ENCODE peak calls at places on chromosome 17, in six cellular contexts. K is tibial artery, L is stomach, F is spleen, R is fibroblast of villous mesenchyme, I is AG04450. W is an unnamed sample.

GRCh38 chr17:71900830-71901229 is 220.0 kb upstream of the SOX9 start:
- DNase-seq in K (no peak), L (no peak), F (no peak), R (no peak), I (no peak), W (no peak)

GRCh38 chr17:40647549-40648325 is at the start of gene SMARCE1:
- DNase-seq in K (peak; percentile 78), L (peak; percentile 65), F (peak; percentile 93), R (peak; percentile 83), I (peak; percentile 24), W (peak; percentile 78)

GRCh38 chr17:41492771-41493170 is 3.1 kb upstream of the KRT36 start:
- DNase-seq in K (no peak), L (no peak), F (no peak), R (peak; percentile 40), I (no peak), W (no peak)

GRCh38 chr17:39486242-39486641 is 25.0 kb downstream of the CDK12 start:
- DNase-seq in K (peak; percentile 67), L (peak; percentile 8), F (no peak), R (peak; percentile 30), I (no peak), W (no peak)

GRCh38 chr17:73657473-73658116 is 13.3 kb upstream of the SDK2 start:
- DNase-seq in K (no peak), L (peak; percentile 65), F (no peak), R (peak; percentile 24), I (no peak), W (peak; percentile 81)

GRCh38 chr17:73346763-73347162 is 35.0 kb upstream of the CDC42EP4 start:
- DNase-seq in K (no peak), L (no peak), F (no peak), R (no peak), I (no peak), W (no peak)

GRCh38 chr17:973053-973452 is 6.5 kb downstream of the NXN start:
- DNase-seq in K (no peak), L (no peak), F (no peak), R (no peak), I (no peak), W (no peak)

GRCh38 chr17:33904438-33904837 is 350.6 kb upstream of the CCL2 start:
- DNase-seq in K (no peak), L (no peak), F (no peak), R (no peak), I (no peak), W (no peak)

GRCh38 chr17:7803981-7804380 is 30.0 kb upstream of the KDM6B start:
- DNase-seq in K (no peak), L (peak; percentile 38), F (peak; percentile 38), R (no peak), I (no peak), W (no peak)

GRCh38 chr17:13601776-13602551 is at the start of gene HS3ST3A1:
- DNase-seq in K (no peak), L (no peak), F (peak; percentile 78), R (peak; percentile 89), I (peak; percentile 65), W (peak; percentile 68)

GRCh38 chr17:32801193-32801592 is 75.7 kb downstream of the MYO1D start:
- DNase-seq in K (no peak), L (no peak), F (no peak), R (no peak), I (no peak), W (no peak)

GRCh38 chr17:1562178-1562643 is 381 bp downstream of the PITPNA start:
- DNase-seq in K (no peak), L (peak; percentile 50), F (peak; percentile 93), R (peak; percentile 46), I (no peak), W (peak; percentile 67)

GRCh38 chr17:66829386-66829864 is 5.5 kb upstream of the CACNG5 start:
- DNase-seq in K (peak; percentile 35), L (peak; percentile 52), F (no peak), R (peak; percentile 74), I (peak; percentile 16), W (no peak)

GRCh38 chr17:66190738-66191606 is 961 bp downstream of the CEP112 start:
- DNase-seq in K (no peak), L (no peak), F (no peak), R (peak; percentile 47), I (no peak), W (no peak)

GRCh38 chr17:19386276-19386863 is 620 bp downstream of the MFAP4 start:
- DNase-seq in K (peak; percentile 88), L (peak; percentile 51), F (peak; percentile 90), R (peak; percentile 90), I (peak; percentile 50), W (peak; percentile 44)

GRCh38 chr17:68443974-68444464 is 13.3 kb downstream of the WIPI1 start:
- DNase-seq in K (peak; percentile 4), L (no peak), F (no peak), R (no peak), I (no peak), W (no peak)

GRCh38 chr17:46023783-46024388 is 24.8 kb downstream of the STH start:
- DNase-seq in K (no peak), L (no peak), F (peak; percentile 67), R (no peak), I (no peak), W (no peak)

GRCh38 chr17:12296120-12296727 is 275.5 kb downstream of the MAP2K4 start:
- DNase-seq in K (no peak), L (no peak), F (no peak), R (no peak), I (peak; percentile 24), W (peak; percentile 66)

GRCh38 chr17:75814900-75815373 is 29.3 kb downstream of the UNC13D start:
- DNase-seq in K (no peak), L (no peak), F (no peak), R (peak; percentile 51), I (peak; percentile 39), W (no peak)

GRCh38 chr17:65472602-65473001 is 88.8 kb downstream of the AXIN2 start:
- DNase-seq in K (peak; percentile 87), L (no peak), F (no peak), R (peak; percentile 73), I (no peak), W (no peak)

GRCh38 chr17:82751171-82751570 is 694 bp upstream of the TBCD start:
- DNase-seq in K (no peak), L (no peak), F (no peak), R (no peak), I (no peak), W (no peak)

GRCh38 chr17:12973496-12974318 is 44.1 kb downstream of the ELAC2 start:
- DNase-seq in K (no peak), L (no peak), F (no peak), R (no peak), I (no peak), W (peak; percentile 38)

GRCh38 chr17:30323895-30324319 is 9.9 kb downstream of the TMIGD1 start:
- DNase-seq in K (no peak), L (peak; percentile 37), F (no peak), R (peak; percentile 18), I (no peak), W (no peak)

GRCh38 chr17:10821062-10821461 is 16.8 kb downstream of the PIRT start:
- DNase-seq in K (no peak), L (no peak), F (no peak), R (no peak), I (no peak), W (no peak)

GRCh38 chr17:76726766-76727718 is at the start of gene METTL23:
- DNase-seq in K (peak; percentile 91), L (peak; percentile 88), F (peak; percentile 97), R (peak; percentile 88), I (no peak), W (peak; percentile 86)

GRCh38 chr17:20046629-20047028 is 37.5 kb downstream of the SPECC1 start:
- DNase-seq in K (no peak), L (no peak), F (no peak), R (no peak), I (no peak), W (no peak)

GRCh38 chr17:16944334-16945140 is 27.4 kb downstream of the TNFRSF13B start:
- DNase-seq in K (no peak), L (peak; percentile 18), F (peak; percentile 44), R (no peak), I (no peak), W (no peak)

GRCh38 chr17:16947470-16947869 is 24.4 kb downstream of the TNFRSF13B start:
- DNase-seq in K (no peak), L (no peak), F (no peak), R (no peak), I (no peak), W (no peak)

GRCh38 chr17:16945141-16945493 is 26.8 kb downstream of the TNFRSF13B start:
- DNase-seq in K (no peak), L (no peak), F (peak; percentile 61), R (no peak), I (no peak), W (no peak)

GRCh38 chr17:16943541-16944333 is 28.2 kb downstream of the TNFRSF13B start:
- DNase-seq in K (no peak), L (peak; percentile 11), F (peak; percentile 71), R (no peak), I (no peak), W (no peak)

DNA sequence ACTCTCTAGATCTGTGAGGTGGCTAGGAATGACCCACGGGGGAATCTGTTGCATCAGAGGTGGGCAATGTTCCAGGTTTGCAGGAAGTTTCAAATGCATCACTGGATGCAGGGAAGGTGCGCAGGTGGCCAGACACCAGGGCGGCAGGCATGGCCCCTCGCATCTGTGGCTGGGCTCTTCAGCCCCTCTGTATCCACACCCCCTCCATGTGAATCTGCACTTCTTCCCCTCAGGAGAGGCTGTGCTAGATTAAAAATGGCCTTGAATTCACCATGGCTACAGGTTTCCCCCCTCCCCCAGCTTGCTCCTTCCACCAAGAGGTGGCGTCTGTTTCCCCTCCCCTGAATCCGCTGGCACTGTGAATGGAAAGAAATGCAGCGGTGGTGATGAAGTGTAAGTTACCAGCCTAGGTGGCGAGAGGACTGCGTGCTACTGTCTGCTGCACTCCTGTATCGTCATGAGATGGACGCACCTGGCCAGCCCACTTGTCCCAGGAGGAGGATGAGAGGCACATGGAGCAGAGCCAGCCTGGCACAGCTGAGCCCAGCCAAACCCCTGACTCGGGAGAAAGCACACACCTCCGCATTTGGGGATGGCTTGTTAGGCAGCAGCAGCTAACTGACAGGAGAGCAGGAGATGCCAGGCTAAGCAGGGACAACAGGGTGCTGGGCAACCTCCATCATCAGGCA is 26.3 kb downstream of the TNFRSF13B start:
- DNase-seq in K (no peak), L (peak; percentile 20), F (peak; percentile 66), R (no peak), I (no peak), W (no peak)
- TF ChIP-seq CTCF in K (no peak), L (no peak), F (no peak), R (no peak), I (no peak), W (no peak)

GRCh38 chr17:4554997-4555799 is at the start of gene MYBBP1A:
- DNase-seq in K (peak; percentile 98), L (peak; percentile 98), F (peak; percentile 100), R (peak; percentile 95), I (peak; percentile 85), W (peak; percentile 98)
- TF ChIP-seq CTCF in K (peak; percentile 34), L (no peak), F (no peak), R (peak; percentile 22), I (peak; percentile 31), W (no peak)

GRCh38 chr17:64236827-64237403 is 26.1 kb downstream of the TEX2 start:
- DNase-seq in K (no peak), L (no peak), F (no peak), R (no peak), I (no peak), W (no peak)
- TF ChIP-seq CTCF in K (no peak), L (no peak), F (no peak), R (peak; percentile 40), I (peak; percentile 43), W (peak; percentile 69)

DNA sequence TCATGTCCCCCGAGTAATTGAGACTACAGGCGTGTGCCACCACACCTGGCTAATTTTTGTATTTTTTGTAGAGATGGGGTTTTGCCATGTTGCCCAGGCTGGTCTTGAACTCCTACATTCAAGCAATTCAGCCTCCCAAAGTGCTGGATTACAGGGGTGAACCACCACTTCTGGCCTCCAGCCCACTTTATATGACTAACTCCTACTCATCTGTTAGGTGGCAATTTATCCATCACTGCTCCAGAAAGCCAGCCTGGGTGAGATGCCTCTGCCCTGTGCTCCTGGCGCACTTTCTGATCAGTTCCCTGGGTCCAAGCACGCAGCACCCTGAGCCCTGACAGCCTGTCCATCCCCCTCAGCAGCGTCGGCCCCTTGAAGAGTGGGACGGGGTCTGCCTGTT is 29.4 kb downstream of the ADAM11 start:
- DNase-seq in K (peak; percentile 37), L (no peak), F (peak; percentile 39), R (no peak), I (no peak), W (no peak)
- TF ChIP-seq CTCF in K (no peak), L (no peak), F (no peak), R (no peak), I (no peak), W (no peak)

W was measured in glutamatergic neuron.